ENCODE peak calls at places on chromosomes 16 and 17, in seven cellular contexts. X is foreskin fibroblast, O is left colon, F is EL, R is Ammon's horn, H is tibial nerve, E is ovary. Z is an unnamed sample.
A peak's percentile ranks its signal among the peaks of the same experiment; 100 is the strongest.

GRCh38 chr17:57445051-57445450 is 188.7 kb downstream of the MSI2 start:
- DNase-seq in X (no peak), O (no peak), F (peak; percentile 50), R (no peak), H (no peak), E (no peak), Z (no peak)

GRCh38 chr16:85689950-85690320 is 1.2 kb upstream of the GINS2 start:
- DNase-seq in X (no peak), O (no peak), F (no peak), R (no peak), H (no peak), E (no peak), Z (no peak)

GRCh38 chr17:50955667-50956120 is 89.5 kb upstream of the TOB1 start:
- DNase-seq in X (no peak), O (no peak), F (no peak), R (no peak), H (peak; percentile 12), E (no peak), Z (no peak)

GRCh38 chr17:12318614-12319266 is 298.1 kb downstream of the MAP2K4 start:
- DNase-seq in X (no peak), O (no peak), F (no peak), R (no peak), H (no peak), E (no peak), Z (peak; percentile 9)

GRCh38 chr17:18257268-18257681 is 1.3 kb downstream of the FLII start:
- DNase-seq in X (no peak), O (no peak), F (peak; percentile 46), R (no peak), H (no peak), E (no peak), Z (no peak)

GRCh38 chr16:70686376-70687171 is 721 bp upstream of the MTSS2 start:
- DNase-seq in X (no peak), O (no peak), F (no peak), R (no peak), H (no peak), E (no peak), Z (no peak)

GRCh38 chr16:78437352-78437968 is 338.0 kb downstream of the WWOX start:
- DNase-seq in X (no peak), O (no peak), F (no peak), R (peak; percentile 69), H (no peak), E (peak; percentile 31), Z (no peak)

GRCh38 chr16:4263504-4264436 is 9.1 kb downstream of the TFAP4 start:
- DNase-seq in X (peak; percentile 98), O (peak; percentile 67), F (peak; percentile 78), R (no peak), H (peak; percentile 80), E (peak; percentile 96), Z (no peak)

GRCh38 chr16:886802-887731 is 83.7 kb downstream of the LMF1 start:
- DNase-seq in X (no peak), O (no peak), F (no peak), R (no peak), H (no peak), E (no peak), Z (no peak)

GRCh38 chr16:31869511-31870201 is 4.0 kb upstream of the ZNF267 start:
- DNase-seq in X (peak; percentile 91), O (no peak), F (peak; percentile 83), R (peak; percentile 79), H (no peak), E (no peak), Z (no peak)

GRCh38 chr16:89897204-89897603 is 21.5 kb upstream of the MC1R start:
- DNase-seq in X (no peak), O (no peak), F (no peak), R (no peak), H (no peak), E (no peak), Z (no peak)

GRCh38 chr17:81179220-81179619 is 13.2 kb upstream of the AATK start:
- DNase-seq in X (no peak), O (no peak), F (no peak), R (no peak), H (no peak), E (no peak), Z (no peak)

GRCh38 chr16:66979011-66979717 is 9.2 kb upstream of the CES4A start:
- DNase-seq in X (peak; percentile 25), O (no peak), F (no peak), R (no peak), H (no peak), E (no peak), Z (peak; percentile 70)

GRCh38 chr16:72291531-72291981 is 119.6 kb upstream of the PMFBP1 start:
- DNase-seq in X (peak; percentile 86), O (no peak), F (peak; percentile 96), R (peak; percentile 8), H (no peak), E (no peak), Z (no peak)

GRCh38 chr17:13776027-13776551 is 174.4 kb upstream of the HS3ST3A1 start:
- DNase-seq in X (peak; percentile 40), O (no peak), F (no peak), R (no peak), H (no peak), E (no peak), Z (no peak)

GRCh38 chr16:1335996-1336395 is 2.6 kb downstream of the BAIAP3 start:
- DNase-seq in X (no peak), O (no peak), F (no peak), R (peak; percentile 68), H (no peak), E (no peak), Z (no peak)

GRCh38 chr17:82012482-82013295 is 10.0 kb downstream of the CENPX start:
- DNase-seq in X (no peak), O (no peak), F (no peak), R (no peak), H (no peak), E (no peak), Z (no peak)

GRCh38 chr17:61981323-61981722 is 53.5 kb upstream of the INTS2 start:
- DNase-seq in X (no peak), O (no peak), F (peak; percentile 66), R (no peak), H (no peak), E (no peak), Z (no peak)

GRCh38 chr16:1788708-1789100 is 4.8 kb downstream of the IGFALS start:
- DNase-seq in X (no peak), O (no peak), F (no peak), R (no peak), H (no peak), E (no peak), Z (no peak)

GRCh38 chr16:68357923-68358322 is 47.1 kb downstream of the PRMT7 start:
- DNase-seq in X (no peak), O (no peak), F (no peak), R (no peak), H (no peak), E (no peak), Z (no peak)

GRCh38 chr16:68668266-68668665 is 23.2 kb downstream of the CDH3 start:
- DNase-seq in X (no peak), O (no peak), F (peak; percentile 87), R (no peak), H (no peak), E (no peak), Z (no peak)

GRCh38 chr16:11586375-11586855 is 304 bp downstream of the LITAF start:
- DNase-seq in X (no peak), O (no peak), F (peak; percentile 35), R (no peak), H (no peak), E (no peak), Z (no peak)

GRCh38 chr17:38317081-38317480 is 20.1 kb downstream of the MRPL45 start:
- DNase-seq in X (no peak), O (no peak), F (no peak), R (no peak), H (no peak), E (no peak), Z (no peak)

GRCh38 chr17:80750263-80750662 is 205.6 kb downstream of the RPTOR start:
- DNase-seq in X (no peak), O (no peak), F (no peak), R (no peak), H (no peak), E (no peak), Z (no peak)

GRCh38 chr17:17132746-17133145 is 73.4 kb downstream of the PLD6 start:
- DNase-seq in X (no peak), O (no peak), F (no peak), R (peak; percentile 79), H (no peak), E (no peak), Z (no peak)

GRCh38 chr17:63406689-63407330 is 39.3 kb downstream of the CYB561 start:
- DNase-seq in X (peak; percentile 80), O (peak; percentile 77), F (peak; percentile 90), R (peak; percentile 91), H (peak; percentile 44), E (peak; percentile 79), Z (peak; percentile 35)

GRCh38 chr16:9318764-9319163 is 227.3 kb downstream of the HAPSTR1 start:
- DNase-seq in X (no peak), O (no peak), F (no peak), R (no peak), H (no peak), E (no peak), Z (no peak)

GRCh38 chr17:37527249-37527851 is 37.7 kb downstream of the DUSP14 start:
- DNase-seq in X (peak; percentile 49), O (no peak), F (peak; percentile 55), R (peak; percentile 52), H (no peak), E (no peak), Z (no peak)

GRCh38 chr16:11613381-11614303 is 26.9 kb upstream of the LITAF start:
- DNase-seq in X (no peak), O (peak; percentile 85), F (no peak), R (peak; percentile 41), H (peak; percentile 40), E (no peak), Z (no peak)

GRCh38 chr17:7394452-7395191 is at the start of gene PLSCR3:
- DNase-seq in X (peak; percentile 88), O (peak; percentile 89), F (peak; percentile 90), R (peak; percentile 86), H (peak; percentile 76), E (peak; percentile 87), Z (peak; percentile 41)

GRCh38 chr17:8066841-8067775 is 20.4 kb downstream of the ALOX12B start:
- DNase-seq in X (no peak), O (no peak), F (no peak), R (no peak), H (no peak), E (no peak), Z (no peak)

GRCh38 chr16:3070608-3071111 is 5.2 kb downstream of the IL32 start:
- DNase-seq in X (no peak), O (no peak), F (no peak), R (no peak), H (no peak), E (no peak), Z (no peak)

GRCh38 chr17:38881600-38882191 is 11.8 kb downstream of the LASP1 start:
- DNase-seq in X (no peak), O (peak; percentile 57), F (peak; percentile 48), R (no peak), H (peak; percentile 62), E (peak; percentile 84), Z (no peak)

GRCh38 chr16:1610841-1611653 is 825 bp downstream of the IFT140 start:
- DNase-seq in X (peak; percentile 2), O (peak; percentile 25), F (peak; percentile 13), R (no peak), H (no peak), E (peak; percentile 29), Z (no peak)

GRCh38 chr17:49513616-49514373 is 18.7 kb downstream of the NGFR start:
- DNase-seq in X (no peak), O (no peak), F (no peak), R (no peak), H (no peak), E (no peak), Z (no peak)